ENCODE peak calls at places on chromosomes 6 and 20, in seven cellular contexts. P is stomach; A is HS-27A; O is ecto neural progenitor cell; L is effector CD4-positive, alpha-beta T cell; M is uterus; B is neural crest cell. E is an unnamed sample.
A peak's percentile ranks its signal among the peaks of the same experiment; 100 is the strongest.

GRCh38 chr6:35052694-35053565 is 88.2 kb downstream of the TCP11 start:
- DNase-seq in P (no peak), A (no peak), O (no peak), L (no peak), M (no peak), B (no peak), E (no peak)

GRCh38 chr6:157017861-157018260 is 240.7 kb downstream of the ARID1B start:
- DNase-seq in P (no peak), A (no peak), O (no peak), L (no peak), M (no peak), B (no peak), E (no peak)

GRCh38 chr6:82704048-82704447 is 340.4 kb downstream of the TPBG start:
- DNase-seq in P (no peak), A (no peak), O (no peak), L (no peak), M (no peak), B (no peak), E (no peak)

GRCh38 chr6:125231133-125231532 is 70.6 kb downstream of the HDDC2 start:
- DNase-seq in P (peak; percentile 54), A (no peak), O (no peak), L (no peak), M (no peak), B (no peak), E (no peak)

GRCh38 chr20:13525225-13525940 is 113.3 kb downstream of the TASP1 start:
- DNase-seq in P (no peak), A (peak; percentile 49), O (no peak), L (no peak), M (no peak), B (no peak), E (peak; percentile 89)

GRCh38 chr6:25392372-25392771 is 113.2 kb downstream of the CARMIL1 start:
- DNase-seq in P (no peak), A (no peak), O (no peak), L (no peak), M (no peak), B (no peak), E (no peak)

GRCh38 chr6:51953246-51953645 is 134.2 kb downstream of the PKHD1 start:
- DNase-seq in P (no peak), A (no peak), O (no peak), L (no peak), M (no peak), B (no peak), E (no peak)

GRCh38 chr6:32109114-32109764 is at the start of gene TNXB:
- DNase-seq in P (no peak), A (no peak), O (no peak), L (no peak), M (peak; percentile 74), B (no peak), E (no peak)

GRCh38 chr20:48983423-48984400 is 62.2 kb downstream of the ARFGEF2 start:
- DNase-seq in P (peak; percentile 63), A (peak; percentile 47), O (no peak), L (no peak), M (no peak), B (no peak), E (peak; percentile 71)

GRCh38 chr6:120384671-120385070 is 949.6 kb downstream of the TBC1D32 start:
- DNase-seq in P (no peak), A (no peak), O (no peak), L (no peak), M (no peak), B (no peak), E (peak; percentile 46)

GRCh38 chr20:6496874-6497273 is 270.6 kb upstream of the BMP2 start:
- DNase-seq in P (no peak), A (no peak), O (no peak), L (no peak), M (no peak), B (no peak), E (no peak)

GRCh38 chr20:43755390-43755789 is 28.6 kb upstream of the GTSF1L start:
- DNase-seq in P (no peak), A (no peak), O (no peak), L (no peak), M (no peak), B (no peak), E (no peak)

GRCh38 chr6:119147101-119148053 is 68.9 kb upstream of the FAM184A start:
- DNase-seq in P (peak; percentile 37), A (peak; percentile 96), O (no peak), L (no peak), M (peak; percentile 63), B (no peak), E (peak; percentile 86)

GRCh38 chr6:90124904-90125510 is 171.6 kb downstream of the BACH2 start:
- DNase-seq in P (no peak), A (no peak), O (no peak), L (no peak), M (no peak), B (no peak), E (no peak)

GRCh38 chr20:6053776-6054688 is at the start of gene LRRN4:
- DNase-seq in P (peak; percentile 48), A (peak; percentile 12), O (no peak), L (no peak), M (no peak), B (no peak), E (no peak)

GRCh38 chr6:79762370-79762769 is 131.2 kb downstream of the SH3BGRL2 start:
- DNase-seq in P (no peak), A (no peak), O (no peak), L (no peak), M (no peak), B (no peak), E (peak; percentile 8)

GRCh38 chr6:159758031-159759001 is 3.5 kb upstream of the ACAT2 start:
- DNase-seq in P (no peak), A (peak; percentile 55), O (no peak), L (no peak), M (no peak), B (no peak), E (no peak)

GRCh38 chr6:109713097-109713496 is 22.0 kb downstream of the FIG4 start:
- DNase-seq in P (no peak), A (no peak), O (no peak), L (no peak), M (no peak), B (no peak), E (no peak)

GRCh38 chr6:56004421-56004820 is 129.0 kb upstream of the BMP5 start:
- DNase-seq in P (no peak), A (no peak), O (no peak), L (no peak), M (no peak), B (no peak), E (no peak)

GRCh38 chr20:53839423-53840176 is 230.8 kb downstream of the BCAS1 start:
- DNase-seq in P (peak; percentile 52), A (no peak), O (no peak), L (peak; percentile 22), M (no peak), B (no peak), E (no peak)

GRCh38 chr6:13251242-13251641 is 77.1 kb downstream of the TBC1D7 start:
- DNase-seq in P (no peak), A (no peak), O (no peak), L (no peak), M (no peak), B (no peak), E (no peak)

GRCh38 chr6:107866606-107867301 is 42.6 kb upstream of the SCML4 start:
- DNase-seq in P (no peak), A (no peak), O (no peak), L (peak; percentile 9), M (no peak), B (peak; percentile 21), E (no peak)

GRCh38 chr6:76742919-76743318 is 670.5 kb upstream of the IMPG1 start:
- DNase-seq in P (no peak), A (peak; percentile 8), O (no peak), L (no peak), M (no peak), B (no peak), E (no peak)

GRCh38 chr6:40640591-40641293 is 53.6 kb upstream of the LRFN2 start:
- DNase-seq in P (no peak), A (no peak), O (no peak), L (no peak), M (peak; percentile 21), B (peak; percentile 5), E (no peak)

GRCh38 chr6:41545703-41546474 is at the start of gene FOXP4:
- DNase-seq in P (peak; percentile 91), A (peak; percentile 87), O (peak; percentile 93), L (peak; percentile 71), M (peak; percentile 88), B (peak; percentile 81), E (peak; percentile 88)

GRCh38 chr6:10082385-10082784 is 332.5 kb downstream of the TFAP2A start:
- DNase-seq in P (no peak), A (no peak), O (no peak), L (no peak), M (no peak), B (no peak), E (no peak)

GRCh38 chr20:13839421-13840092 is 54.7 kb downstream of the NDUFAF5 start:
- DNase-seq in P (no peak), A (peak; percentile 83), O (no peak), L (no peak), M (no peak), B (no peak), E (no peak)

GRCh38 chr6:139743629-139744028 is 369.2 kb upstream of the CITED2 start:
- DNase-seq in P (no peak), A (peak; percentile 82), O (no peak), L (no peak), M (no peak), B (no peak), E (peak; percentile 68)

GRCh38 chr6:87074051-87074711 is 20.7 kb downstream of the CGA start:
- DNase-seq in P (no peak), A (no peak), O (no peak), L (no peak), M (no peak), B (no peak), E (no peak)

GRCh38 chr20:46433051-46433450 is 26.6 kb upstream of the ELMO2 start:
- DNase-seq in P (no peak), A (no peak), O (no peak), L (no peak), M (no peak), B (no peak), E (no peak)

GRCh38 chr6:117481278-117481925 is 1.1 kb upstream of the DCBLD1 start:
- DNase-seq in P (peak; percentile 28), A (no peak), O (no peak), L (no peak), M (no peak), B (no peak), E (no peak)

GRCh38 chr20:16124491-16124890 is 448.8 kb downstream of the KIF16B start:
- DNase-seq in P (no peak), A (no peak), O (no peak), L (no peak), M (no peak), B (no peak), E (no peak)